ENCODE peak calls at places on chromosome 14, in seven cellular contexts. B is mucosa of descending colon; W is psoas muscle; N is mesendoderm; X is brain microvascular endothelial cell; T is heart right ventricle; Q is effector memory CD4-positive, alpha-beta T cell. C is an unnamed sample.

GRCh38 chr14:67815573-67816235 is 686 bp downstream of the ZFYVE26 start:
- DNase-seq in Q (no peak), B (no peak), X (peak; percentile 48), N (peak; percentile 51), T (no peak), W (no peak), C (no peak)

GRCh38 chr14:89509891-89510290 is 92.9 kb upstream of the FOXN3 start:
- DNase-seq in T (no peak), Q (no peak), N (peak; percentile 87), B (no peak), W (no peak), X (peak; percentile 78), C (no peak)

GRCh38 chr14:95993768-95994592 is 45.2 kb upstream of the C14orf132 start:
- DNase-seq in N (peak; percentile 77), W (no peak), X (peak; percentile 11), B (no peak), Q (peak; percentile 9), T (peak; percentile 16), C (no peak)

GRCh38 chr14:49954171-49954631 is 61.3 kb downstream of the ARF6 start:
- DNase-seq in B (no peak), N (no peak), X (no peak), Q (no peak), W (peak; percentile 28), T (no peak), C (no peak)

GRCh38 chr14:99524804-99525698 is 43.8 kb downstream of the CCNK start:
- DNase-seq in T (no peak), B (peak; percentile 39), W (peak; percentile 10), Q (no peak), X (peak; percentile 16), N (peak; percentile 72), C (no peak)

GRCh38 chr14:74438351-74438915 is 12.4 kb upstream of the SYNDIG1L start:
- DNase-seq in X (no peak), B (no peak), W (no peak), Q (no peak), T (no peak), N (peak; percentile 84), C (no peak)

GRCh38 chr14:35336171-35337073 is 44.2 kb downstream of the PSMA6 start:
- DNase-seq in X (peak; percentile 47), Q (no peak), N (peak; percentile 92), T (peak; percentile 94), B (peak; percentile 93), W (peak; percentile 93), C (no peak)

GRCh38 chr14:60206249-60206670 is 41.1 kb upstream of the DHRS7 start:
- DNase-seq in N (no peak), B (no peak), X (no peak), T (no peak), Q (no peak), W (no peak), C (no peak)

GRCh38 chr14:106506901-106507305 is 980.5 kb downstream of the TMEM121 start:
- DNase-seq in W (no peak), N (no peak), T (no peak), B (peak; percentile 22), X (no peak), Q (peak; percentile 26), C (no peak)

GRCh38 chr14:29144598-29144997 is 378.0 kb downstream of the FOXG1 start:
- DNase-seq in N (no peak), B (no peak), T (no peak), X (peak; percentile 32), W (no peak), Q (no peak), C (no peak)

GRCh38 chr14:99136401-99136800 is 135.6 kb downstream of the BCL11B start:
- DNase-seq in N (no peak), B (no peak), Q (no peak), W (no peak), X (no peak), T (no peak), C (no peak)

GRCh38 chr14:93032301-93032929 is 83.3 kb downstream of the ITPK1 start:
- DNase-seq in N (no peak), B (no peak), Q (no peak), T (no peak), X (no peak), W (peak; percentile 49), C (no peak)

GRCh38 chr14:44960146-44960545 is 1.6 kb downstream of the KLHL28 start:
- DNase-seq in Q (no peak), T (no peak), W (no peak), X (no peak), B (no peak), N (no peak), C (no peak)

GRCh38 chr14:68322970-68323620 is 469.8 kb downstream of the ZFP36L1 start:
- DNase-seq in T (no peak), B (no peak), X (no peak), N (no peak), W (no peak), Q (no peak), C (no peak)

GRCh38 chr14:74661726-74662450 is 49.9 kb upstream of the LTBP2 start:
- DNase-seq in Q (no peak), X (no peak), T (no peak), B (no peak), N (no peak), W (peak; percentile 73), C (no peak)

GRCh38 chr14:65750906-65751305 is 338.4 kb downstream of the FUT8 start:
- DNase-seq in T (no peak), X (no peak), N (peak; percentile 19), W (no peak), B (no peak), Q (no peak), C (no peak)

GRCh38 chr14:68696721-68697495 is 96.0 kb downstream of the ZFP36L1 start:
- DNase-seq in T (no peak), B (no peak), N (no peak), X (no peak), Q (no peak), W (no peak), C (no peak)

GRCh38 chr14:91061309-91061887 is 957 bp upstream of the RPS6KA5 start:
- DNase-seq in N (peak; percentile 60), Q (no peak), T (no peak), X (no peak), B (no peak), W (no peak), C (no peak)

GRCh38 chr14:54709444-54709843 is 142.5 kb downstream of the SAMD4A start:
- DNase-seq in N (no peak), B (no peak), T (no peak), Q (no peak), X (no peak), W (no peak), C (peak; percentile 65)

DNA sequence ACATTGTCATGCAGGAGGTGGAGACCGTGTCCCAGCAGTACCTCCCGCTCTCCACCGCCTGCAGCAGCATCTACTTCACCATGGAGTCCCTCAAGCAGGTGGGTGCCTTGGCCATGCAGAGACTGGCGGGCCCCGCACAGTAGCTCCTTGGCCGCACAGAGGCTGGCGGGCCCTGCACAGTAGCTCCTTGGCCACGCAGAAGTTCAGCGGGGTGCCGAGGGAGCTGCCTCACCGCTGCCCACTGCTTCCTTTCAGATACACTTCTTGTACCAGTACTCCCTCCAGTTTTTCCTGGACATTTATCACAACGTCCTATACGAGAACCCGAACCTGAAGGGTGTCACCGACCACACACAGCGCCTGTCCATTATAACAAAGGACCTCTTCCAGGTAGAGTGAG is 47.7 kb downstream of the HSP90AA1 start:
- DNase-seq in Q (no peak), W (no peak), B (no peak), X (no peak), T (no peak), N (no peak), C (no peak)
- H3K36me3 ChIP-seq in Q (peaks cover 95% of the 10 kb centered on the region), W (peaks cover 100% of the 10 kb centered on the region), B (peaks cover 61% of the 10 kb centered on the region), X (peaks cover 95% of the 10 kb centered on the region), T (peaks cover 24% of the 10 kb centered on the region), N (peaks cover 47% of the 10 kb centered on the region), C (peaks cover 56% of the 10 kb centered on the region)

GRCh38 chr14:77141592-77142288 is at the start of gene ZDHHC22:
- DNase-seq in N (peak; percentile 74), Q (no peak), T (no peak), W (no peak), X (no peak), B (no peak), C (no peak)
- H3K4me3 ChIP-seq in N (peak within 1 kb of the TSS; percentile 33), Q (no peak within 1 kb of the TSS), T (peak within 1 kb of the TSS; percentile 46), W (peak within 1 kb of the TSS; percentile 64), X (peak within 1 kb of the TSS; percentile 36), B (no peak within 1 kb of the TSS), C (peak within 1 kb of the TSS; percentile 29)

GRCh38 chr14:102027951-102028350 is 58.9 kb downstream of the HSP90AA1 start:
- DNase-seq in X (no peak), N (no peak), W (no peak), Q (no peak), T (no peak), B (no peak), C (no peak)

GRCh38 chr14:102033241-102033640 is 53.6 kb downstream of the HSP90AA1 start:
- DNase-seq in X (no peak), Q (no peak), T (no peak), B (no peak), N (no peak), W (no peak), C (no peak)

GRCh38 chr14:102026934-102027333 is 59.9 kb downstream of the HSP90AA1 start:
- DNase-seq in B (no peak), Q (no peak), N (no peak), W (no peak), X (no peak), T (no peak), C (no peak)

GRCh38 chr14:102029956-102030355 is 56.9 kb downstream of the HSP90AA1 start:
- DNase-seq in X (peak; percentile 63), B (no peak), W (no peak), N (peak; percentile 40), T (no peak), Q (no peak), C (no peak)

GRCh38 chr14:102028733-102029132 is 58.1 kb downstream of the HSP90AA1 start:
- DNase-seq in N (peak; percentile 81), W (no peak), T (no peak), X (peak; percentile 53), B (no peak), Q (no peak), C (no peak)
- H3K36me3 ChIP-seq in N (peaks cover 42% of the 10 kb centered on the region), W (peaks cover 100% of the 10 kb centered on the region), T (peaks cover 23% of the 10 kb centered on the region), X (peaks cover 95% of the 10 kb centered on the region), B (peaks cover 26% of the 10 kb centered on the region), Q (peaks cover 89% of the 10 kb centered on the region), C (peaks cover 41% of the 10 kb centered on the region)

GRCh38 chr14:76717508-76717907 is 43.8 kb upstream of the VASH1 start:
- DNase-seq in N (no peak), X (no peak), T (no peak), Q (no peak), W (no peak), B (no peak), C (no peak)

GRCh38 chr14:76718306-76719075 is 42.8 kb upstream of the VASH1 start:
- DNase-seq in N (no peak), T (no peak), X (no peak), B (no peak), W (no peak), Q (no peak), C (no peak)

GRCh38 chr14:76715102-76715926 is 46.0 kb upstream of the VASH1 start:
- DNase-seq in B (no peak), N (no peak), W (no peak), T (peak; percentile 38), X (no peak), Q (no peak), C (no peak)

GRCh38 chr14:76715927-76716200 is 45.4 kb upstream of the VASH1 start:
- DNase-seq in X (no peak), W (no peak), Q (no peak), B (no peak), T (no peak), N (no peak), C (no peak)

DNA sequence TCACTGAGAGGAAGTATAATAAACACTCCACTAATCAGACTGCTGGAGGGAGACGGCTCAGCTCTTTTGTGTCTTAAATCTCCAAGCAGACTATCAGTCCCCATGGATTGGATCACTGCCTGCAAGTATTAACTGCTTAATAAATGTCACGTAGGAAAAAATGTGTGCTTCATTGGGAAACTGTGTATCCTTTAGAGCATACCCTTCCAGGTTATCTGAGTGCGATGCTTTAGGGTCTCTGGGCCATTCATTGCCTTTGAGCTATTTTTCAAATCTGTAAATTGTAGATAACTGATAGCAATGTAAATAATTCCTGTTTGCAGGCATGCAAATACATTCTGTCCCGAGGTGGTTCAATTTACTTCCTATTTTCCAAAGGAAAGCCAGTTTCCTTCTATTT is 45.0 kb upstream of the VASH1 start:
- DNase-seq in T (no peak), N (no peak), B (no peak), X (no peak), W (no peak), Q (no peak), C (no peak)
- H3K4me3 ChIP-seq in T (no peak overlapping the region), N (no peak overlapping the region), B (no peak overlapping the region), X (no peak overlapping the region), W (no peak overlapping the region), Q (no peak overlapping the region), C (no peak overlapping the region)